ENCODE peak calls at places on chromosomes 6 and 20, in five cellular contexts. One of them, this sample, is unnamed.

GRCh38 chr6:85449818-85450577 is at the start of gene NT5E:
- DNase-seq in HuH-7: peak; percentile 82
- DNase-seq in kidney tubule cell: peak; percentile 89
- DNase-seq in ascending aorta: peak; percentile 94
- DNase-seq in activated naive CD4-positive, alpha-beta T cell: peak; percentile 21
- DNase-seq in this sample: peak; percentile 69

GRCh38 chr6:139251377-139252017 is 40.3 kb downstream of the TXLNB start:
- DNase-seq in HuH-7: no peak
- DNase-seq in ascending aorta: no peak
- DNase-seq in kidney tubule cell: no peak
- DNase-seq in activated naive CD4-positive, alpha-beta T cell: no peak
- DNase-seq in this sample: no peak

GRCh38 chr20:992801-993535 is 9.1 kb downstream of the RSPO4 start:
- DNase-seq in ascending aorta: no peak
- DNase-seq in HuH-7: no peak
- DNase-seq in kidney tubule cell: no peak
- DNase-seq in activated naive CD4-positive, alpha-beta T cell: no peak
- DNase-seq in this sample: no peak

GRCh38 chr6:134802426-134803058 is 147.4 kb downstream of the ALDH8A1 start:
- DNase-seq in kidney tubule cell: peak; percentile 94
- DNase-seq in ascending aorta: no peak
- DNase-seq in HuH-7: peak; percentile 17
- DNase-seq in activated naive CD4-positive, alpha-beta T cell: no peak
- DNase-seq in this sample: no peak

GRCh38 chr6:41216616-41217015 is 11.5 kb upstream of the TREML4 start:
- DNase-seq in ascending aorta: no peak
- DNase-seq in HuH-7: no peak
- DNase-seq in kidney tubule cell: no peak
- DNase-seq in activated naive CD4-positive, alpha-beta T cell: no peak
- DNase-seq in this sample: no peak

GRCh38 chr6:45576648-45577624 is 199.2 kb upstream of the SUPT3H start:
- DNase-seq in activated naive CD4-positive, alpha-beta T cell: no peak
- DNase-seq in HuH-7: no peak
- DNase-seq in ascending aorta: no peak
- DNase-seq in kidney tubule cell: peak; percentile 51
- DNase-seq in this sample: no peak

GRCh38 chr6:26420607-26421235 is 18.6 kb downstream of the BTN3A1 start:
- DNase-seq in kidney tubule cell: peak; percentile 52
- DNase-seq in HuH-7: peak; percentile 16
- DNase-seq in activated naive CD4-positive, alpha-beta T cell: no peak
- DNase-seq in ascending aorta: no peak
- DNase-seq in this sample: no peak

GRCh38 chr6:168641455-168641854 is 200.5 kb downstream of the SMOC2 start:
- DNase-seq in kidney tubule cell: peak; percentile 87
- DNase-seq in ascending aorta: no peak
- DNase-seq in HuH-7: no peak
- DNase-seq in activated naive CD4-positive, alpha-beta T cell: no peak
- DNase-seq in this sample: no peak

GRCh38 chr6:20856681-20857288 is 322.5 kb downstream of the CDKAL1 start:
- DNase-seq in activated naive CD4-positive, alpha-beta T cell: no peak
- DNase-seq in HuH-7: no peak
- DNase-seq in kidney tubule cell: no peak
- DNase-seq in ascending aorta: no peak
- DNase-seq in this sample: no peak